ENCODE peak calls at places on chromosomes 6 and 20, in seven cellular contexts. One of them, this sample, is unnamed.

GRCh38 chr6:148545901-148546300 is 200.9 kb upstream of the UST start:
- DNase-seq in neuronal stem cell: no peak
- DNase-seq in transverse colon: no peak
- DNase-seq in GM12865: no peak
- DNase-seq in hepatocyte: no peak
- DNase-seq in LNCaP clone FGC: no peak
- DNase-seq in IMR-90: no peak
- DNase-seq in this sample: no peak

GRCh38 chr6:36128793-36129192 is 1.5 kb upstream of the MAPK13 start:
- DNase-seq in neuronal stem cell: no peak
- DNase-seq in transverse colon: no peak
- DNase-seq in GM12865: no peak
- DNase-seq in hepatocyte: no peak
- DNase-seq in LNCaP clone FGC: no peak
- DNase-seq in IMR-90: no peak
- DNase-seq in this sample: no peak

GRCh38 chr6:42714098-42714761 is 8.2 kb downstream of the PRPH2 start:
- DNase-seq in neuronal stem cell: no peak
- DNase-seq in transverse colon: no peak
- DNase-seq in GM12865: no peak
- DNase-seq in hepatocyte: no peak
- DNase-seq in LNCaP clone FGC: no peak
- DNase-seq in IMR-90: peak; percentile 70
- DNase-seq in this sample: no peak

GRCh38 chr6:128290221-128290620 is 230.2 kb downstream of the PTPRK start:
- DNase-seq in neuronal stem cell: no peak
- DNase-seq in transverse colon: no peak
- DNase-seq in GM12865: no peak
- DNase-seq in hepatocyte: no peak
- DNase-seq in LNCaP clone FGC: no peak
- DNase-seq in IMR-90: no peak
- DNase-seq in this sample: no peak

GRCh38 chr20:25984933-25985332 is 288.3 kb upstream of the ZNF337 start:
- DNase-seq in neuronal stem cell: no peak
- DNase-seq in transverse colon: peak; percentile 26
- DNase-seq in GM12865: no peak
- DNase-seq in hepatocyte: no peak
- DNase-seq in LNCaP clone FGC: no peak
- DNase-seq in IMR-90: peak; percentile 49
- DNase-seq in this sample: peak; percentile 14

GRCh38 chr20:62640870-62641748 is 1.2 kb upstream of the SLCO4A1 start:
- DNase-seq in neuronal stem cell: no peak
- DNase-seq in transverse colon: no peak
- DNase-seq in GM12865: no peak
- DNase-seq in hepatocyte: no peak
- DNase-seq in LNCaP clone FGC: no peak
- DNase-seq in IMR-90: no peak
- DNase-seq in this sample: no peak

GRCh38 chr6:163539101-163539762 is 124.7 kb downstream of the QKI start:
- DNase-seq in neuronal stem cell: no peak
- DNase-seq in transverse colon: no peak
- DNase-seq in GM12865: no peak
- DNase-seq in hepatocyte: no peak
- DNase-seq in LNCaP clone FGC: peak; percentile 31
- DNase-seq in IMR-90: no peak
- DNase-seq in this sample: no peak

GRCh38 chr6:148738939-148739821 is 7.7 kb upstream of the UST start:
- DNase-seq in neuronal stem cell: no peak
- DNase-seq in transverse colon: no peak
- DNase-seq in GM12865: no peak
- DNase-seq in hepatocyte: no peak
- DNase-seq in LNCaP clone FGC: no peak
- DNase-seq in IMR-90: no peak
- DNase-seq in this sample: no peak

GRCh38 chr6:39377530-39377929 is 55.0 kb upstream of the KCNK16 start:
- DNase-seq in neuronal stem cell: peak; percentile 74
- DNase-seq in transverse colon: peak; percentile 73
- DNase-seq in GM12865: peak; percentile 48
- DNase-seq in hepatocyte: peak; percentile 88
- DNase-seq in LNCaP clone FGC: peak; percentile 19
- DNase-seq in IMR-90: peak; percentile 44
- DNase-seq in this sample: peak; percentile 19

GRCh38 chr6:79546186-79546585 is 9.0 kb upstream of the LCA5 start:
- DNase-seq in neuronal stem cell: no peak
- DNase-seq in transverse colon: no peak
- DNase-seq in GM12865: no peak
- DNase-seq in hepatocyte: no peak
- DNase-seq in LNCaP clone FGC: no peak
- DNase-seq in IMR-90: peak; percentile 46
- DNase-seq in this sample: peak; percentile 31

GRCh38 chr20:31355981-31356380 is 12.4 kb upstream of the DEFB118 start:
- DNase-seq in neuronal stem cell: no peak
- DNase-seq in transverse colon: no peak
- DNase-seq in GM12865: no peak
- DNase-seq in hepatocyte: no peak
- DNase-seq in LNCaP clone FGC: no peak
- DNase-seq in IMR-90: no peak
- DNase-seq in this sample: no peak

GRCh38 chr6:147618927-147619326 is 110.4 kb downstream of the SAMD5 start:
- DNase-seq in neuronal stem cell: no peak
- DNase-seq in transverse colon: no peak
- DNase-seq in GM12865: no peak
- DNase-seq in hepatocyte: peak; percentile 37
- DNase-seq in LNCaP clone FGC: no peak
- DNase-seq in IMR-90: no peak
- DNase-seq in this sample: no peak

GRCh38 chr20:44355503-44356352 is at the start of gene HNF4A:
- DNase-seq in neuronal stem cell: no peak
- DNase-seq in transverse colon: peak; percentile 84
- DNase-seq in GM12865: no peak
- DNase-seq in hepatocyte: peak; percentile 86
- DNase-seq in LNCaP clone FGC: no peak
- DNase-seq in IMR-90: no peak
- DNase-seq in this sample: no peak

GRCh38 chr20:31920275-31920855 is 31.5 kb downstream of the PDRG1 start:
- DNase-seq in neuronal stem cell: no peak
- DNase-seq in transverse colon: no peak
- DNase-seq in GM12865: no peak
- DNase-seq in hepatocyte: no peak
- DNase-seq in LNCaP clone FGC: no peak
- DNase-seq in IMR-90: no peak
- DNase-seq in this sample: no peak

GRCh38 chr6:82910818-82911217 is 154.8 kb downstream of the UBE3D start:
- DNase-seq in neuronal stem cell: no peak
- DNase-seq in transverse colon: no peak
- DNase-seq in GM12865: no peak
- DNase-seq in hepatocyte: no peak
- DNase-seq in LNCaP clone FGC: no peak
- DNase-seq in IMR-90: no peak
- DNase-seq in this sample: no peak

GRCh38 chr20:32457476-32457986 is 99.4 kb downstream of the ASXL1 start:
- DNase-seq in neuronal stem cell: peak; percentile 87
- DNase-seq in transverse colon: no peak
- DNase-seq in GM12865: peak; percentile 42
- DNase-seq in hepatocyte: peak; percentile 93
- DNase-seq in LNCaP clone FGC: no peak
- DNase-seq in IMR-90: peak; percentile 56
- DNase-seq in this sample: no peak

GRCh38 chr6:147567141-147567805 is 58.8 kb downstream of the SAMD5 start:
- DNase-seq in neuronal stem cell: no peak
- DNase-seq in transverse colon: no peak
- DNase-seq in GM12865: no peak
- DNase-seq in hepatocyte: no peak
- DNase-seq in LNCaP clone FGC: no peak
- DNase-seq in IMR-90: no peak
- DNase-seq in this sample: no peak

GRCh38 chr6:40383348-40384115 is 203.6 kb downstream of the LRFN2 start:
- DNase-seq in neuronal stem cell: no peak
- DNase-seq in transverse colon: no peak
- DNase-seq in GM12865: no peak
- DNase-seq in hepatocyte: no peak
- DNase-seq in LNCaP clone FGC: no peak
- DNase-seq in IMR-90: no peak
- DNase-seq in this sample: no peak

GRCh38 chr6:149473080-149474052 is 11.4 kb downstream of the ZC3H12D start:
- DNase-seq in neuronal stem cell: no peak
- DNase-seq in transverse colon: peak; percentile 89
- DNase-seq in GM12865: peak; percentile 48
- DNase-seq in hepatocyte: no peak
- DNase-seq in LNCaP clone FGC: no peak
- DNase-seq in IMR-90: no peak
- DNase-seq in this sample: no peak

GRCh38 chr6:135212020-135212806 is 31.1 kb downstream of the MYB start:
- DNase-seq in neuronal stem cell: no peak
- DNase-seq in transverse colon: no peak
- DNase-seq in GM12865: no peak
- DNase-seq in hepatocyte: no peak
- DNase-seq in LNCaP clone FGC: no peak
- DNase-seq in IMR-90: peak; percentile 56
- DNase-seq in this sample: peak; percentile 28

GRCh38 chr20:44527716-44528199 is 5.9 kb upstream of the SERINC3 start:
- DNase-seq in neuronal stem cell: no peak
- DNase-seq in transverse colon: no peak
- DNase-seq in GM12865: no peak
- DNase-seq in hepatocyte: no peak
- DNase-seq in LNCaP clone FGC: no peak
- DNase-seq in IMR-90: no peak
- DNase-seq in this sample: no peak

GRCh38 chr6:29763491-29764289 is 40.5 kb downstream of the HLA-F start:
- DNase-seq in neuronal stem cell: no peak
- DNase-seq in transverse colon: no peak
- DNase-seq in GM12865: peak; percentile 33
- DNase-seq in hepatocyte: no peak
- DNase-seq in LNCaP clone FGC: no peak
- DNase-seq in IMR-90: peak; percentile 68
- DNase-seq in this sample: peak; percentile 57

GRCh38 chr6:41596807-41597206 is 41.5 kb upstream of the MDFI start:
- DNase-seq in neuronal stem cell: no peak
- DNase-seq in transverse colon: no peak
- DNase-seq in GM12865: no peak
- DNase-seq in hepatocyte: no peak
- DNase-seq in LNCaP clone FGC: no peak
- DNase-seq in IMR-90: no peak
- DNase-seq in this sample: no peak

GRCh38 chr6:149847943-149848267 is 16.3 kb downstream of the LRP11 start:
- DNase-seq in neuronal stem cell: no peak
- DNase-seq in transverse colon: no peak
- DNase-seq in GM12865: no peak
- DNase-seq in hepatocyte: no peak
- DNase-seq in LNCaP clone FGC: no peak
- DNase-seq in IMR-90: no peak
- DNase-seq in this sample: no peak

GRCh38 chr6:14932485-14933178 is 313.2 kb upstream of the JARID2 start:
- DNase-seq in neuronal stem cell: peak; percentile 23
- DNase-seq in transverse colon: no peak
- DNase-seq in GM12865: no peak
- DNase-seq in hepatocyte: no peak
- DNase-seq in LNCaP clone FGC: no peak
- DNase-seq in IMR-90: no peak
- DNase-seq in this sample: no peak

GRCh38 chr6:157822221-157823000 is 635 bp upstream of the SNX9 start:
- DNase-seq in neuronal stem cell: no peak
- DNase-seq in transverse colon: peak; percentile 19
- DNase-seq in GM12865: no peak
- DNase-seq in hepatocyte: no peak
- DNase-seq in LNCaP clone FGC: no peak
- DNase-seq in IMR-90: no peak
- DNase-seq in this sample: no peak

GRCh38 chr6:90216081-90216977 is 80.3 kb downstream of the BACH2 start:
- DNase-seq in neuronal stem cell: peak; percentile 37
- DNase-seq in transverse colon: peak; percentile 20
- DNase-seq in GM12865: peak; percentile 28
- DNase-seq in hepatocyte: peak; percentile 53
- DNase-seq in LNCaP clone FGC: no peak
- DNase-seq in IMR-90: peak; percentile 35
- DNase-seq in this sample: peak; percentile 56

GRCh38 chr20:7113577-7114466 is 346.3 kb downstream of the BMP2 start:
- DNase-seq in neuronal stem cell: peak; percentile 61
- DNase-seq in transverse colon: no peak
- DNase-seq in GM12865: peak; percentile 2
- DNase-seq in hepatocyte: peak; percentile 73
- DNase-seq in LNCaP clone FGC: no peak
- DNase-seq in IMR-90: peak; percentile 1
- DNase-seq in this sample: no peak

GRCh38 chr6:80269331-80269730 is 162.9 kb downstream of the BCKDHB start:
- DNase-seq in neuronal stem cell: no peak
- DNase-seq in transverse colon: no peak
- DNase-seq in GM12865: no peak
- DNase-seq in hepatocyte: no peak
- DNase-seq in LNCaP clone FGC: no peak
- DNase-seq in IMR-90: no peak
- DNase-seq in this sample: no peak

GRCh38 chr20:35601990-35602389 is 13.6 kb upstream of the SPAG4 start:
- DNase-seq in neuronal stem cell: no peak
- DNase-seq in transverse colon: no peak
- DNase-seq in GM12865: no peak
- DNase-seq in hepatocyte: no peak
- DNase-seq in LNCaP clone FGC: no peak
- DNase-seq in IMR-90: no peak
- DNase-seq in this sample: no peak
- H3K4me3 ChIP-seq in neuronal stem cell: peak overlapping the region; percentile 34
- H3K4me3 ChIP-seq in transverse colon: peak overlapping the region; percentile 25
- H3K4me3 ChIP-seq in GM12865: peak overlapping the region; percentile 32
- H3K4me3 ChIP-seq in hepatocyte: peak overlapping the region; percentile 45
- H3K4me3 ChIP-seq in LNCaP clone FGC: no peak overlapping the region
- H3K4me3 ChIP-seq in IMR-90: no peak overlapping the region
- H3K4me3 ChIP-seq in this sample: peak overlapping the region; percentile 36

GRCh38 chr6:170067923-170068360 is 222.9 kb downstream of the DLL1 start:
- DNase-seq in neuronal stem cell: no peak
- DNase-seq in transverse colon: peak; percentile 4
- DNase-seq in GM12865: no peak
- DNase-seq in hepatocyte: no peak
- DNase-seq in LNCaP clone FGC: no peak
- DNase-seq in IMR-90: no peak
- DNase-seq in this sample: no peak
- H3K4me3 ChIP-seq in neuronal stem cell: no peak overlapping the region
- H3K4me3 ChIP-seq in transverse colon: no peak overlapping the region
- H3K4me3 ChIP-seq in GM12865: no peak overlapping the region
- H3K4me3 ChIP-seq in hepatocyte: no peak overlapping the region
- H3K4me3 ChIP-seq in LNCaP clone FGC: no peak overlapping the region
- H3K4me3 ChIP-seq in IMR-90: no peak overlapping the region
- H3K4me3 ChIP-seq in this sample: no peak overlapping the region

GRCh38 chr6:34514593-34515472 is 41.3 kb downstream of the SPDEF start:
- DNase-seq in neuronal stem cell: peak; percentile 69
- DNase-seq in transverse colon: no peak
- DNase-seq in GM12865: no peak
- DNase-seq in hepatocyte: peak; percentile 85
- DNase-seq in LNCaP clone FGC: no peak
- DNase-seq in IMR-90: peak; percentile 57
- DNase-seq in this sample: peak; percentile 40
- H3K4me3 ChIP-seq in neuronal stem cell: no peak overlapping the region
- H3K4me3 ChIP-seq in transverse colon: no peak overlapping the region
- H3K4me3 ChIP-seq in GM12865: no peak overlapping the region
- H3K4me3 ChIP-seq in hepatocyte: no peak overlapping the region
- H3K4me3 ChIP-seq in LNCaP clone FGC: no peak overlapping the region
- H3K4me3 ChIP-seq in IMR-90: no peak overlapping the region
- H3K4me3 ChIP-seq in this sample: no peak overlapping the region

DNA sequence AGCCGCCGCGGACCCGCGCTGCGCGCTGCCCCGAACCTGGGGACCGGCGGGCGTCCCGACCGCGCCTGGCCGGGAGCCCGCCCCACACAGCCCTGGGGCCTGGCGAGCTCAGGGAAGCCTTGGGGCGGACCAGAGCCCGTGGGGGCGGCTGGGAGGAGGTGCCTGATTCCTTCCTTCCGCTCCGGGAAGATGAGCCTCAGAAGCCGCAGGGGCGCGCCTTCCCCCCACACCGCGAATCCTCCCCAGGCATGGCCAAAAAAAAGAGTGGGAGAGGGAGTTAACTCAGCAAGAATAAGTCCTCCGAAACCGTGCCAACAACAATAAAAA is at the start of gene CBLN4:
- DNase-seq in neuronal stem cell: no peak
- DNase-seq in transverse colon: no peak
- DNase-seq in GM12865: no peak
- DNase-seq in hepatocyte: no peak
- DNase-seq in LNCaP clone FGC: no peak
- DNase-seq in IMR-90: no peak
- DNase-seq in this sample: no peak
- H3K4me3 ChIP-seq in neuronal stem cell: no peak within 1 kb of the TSS
- H3K4me3 ChIP-seq in transverse colon: no peak within 1 kb of the TSS
- H3K4me3 ChIP-seq in GM12865: no peak within 1 kb of the TSS
- H3K4me3 ChIP-seq in hepatocyte: no peak within 1 kb of the TSS
- H3K4me3 ChIP-seq in LNCaP clone FGC: no peak within 1 kb of the TSS
- H3K4me3 ChIP-seq in IMR-90: no peak within 1 kb of the TSS
- H3K4me3 ChIP-seq in this sample: no peak within 1 kb of the TSS

This sample was measured in skeletal muscle cell.